ENCODE peak calls at places on chromosomes 6 and 20, in eight cellular contexts. W is stimulated activated CD4-positive, alpha-beta T cell treated with anti-CD3 and anti-CD28 coated beads, Interleukin-4, amount 100 ng/mL, for 4 hours; B is adrenal gland; F is caudate nucleus; J is effector memory CD8-positive, alpha-beta T cell; Z is M059J; N is activated CD4-positive, alpha-beta T cell treated with anti-CD3 and anti-CD28 coated beads, Interleukin-2, amount 50 U/mL, for 24 hours; Y is Daoy. K is an unnamed sample.

GRCh38 chr6:21769973-21770372 is 176.4 kb downstream of the SOX4 start:
- DNase-seq in F (no peak), J (no peak), N (no peak), B (no peak), Y (no peak), W (no peak), Z (peak), K (no peak)

GRCh38 chr6:33995046-33995872 is 150.6 kb downstream of the GRM4 start:
- DNase-seq in F (no peak), Y (no peak), Z (no peak), W (no peak), J (no peak), N (no peak), B (no peak), K (no peak)

GRCh38 chr6:42689371-42689770 is 33.0 kb downstream of the PRPH2 start:
- DNase-seq in B (no peak), N (no peak), Y (no peak), J (no peak), Z (no peak), W (no peak), F (no peak), K (no peak)

GRCh38 chr6:42960243-42961019 is at the start of gene GNMT:
- DNase-seq in B (peak), Y (peak), F (no peak), Z (peak), N (no peak), W (peak), J (no peak), K (peak)

GRCh38 chr6:121839891-121840290 is 404.4 kb downstream of the GJA1 start:
- DNase-seq in W (no peak), J (no peak), Y (no peak), B (no peak), Z (no peak), F (no peak), N (no peak), K (no peak)

GRCh38 chr6:106451419-106451818 is 90.9 kb downstream of the CRYBG1 start:
- DNase-seq in W (no peak), Z (no peak), N (no peak), B (no peak), Y (no peak), F (no peak), J (no peak), K (no peak)

GRCh38 chr20:45823949-45824835 is 2.9 kb downstream of the TNNC2 start:
- DNase-seq in B (peak), F (no peak), Z (no peak), W (peak), N (no peak), J (peak), Y (peak), K (peak)

GRCh38 chr6:101085327-101085726 is 204.2 kb upstream of the ASCC3 start:
- DNase-seq in Y (no peak), J (no peak), Z (peak), F (no peak), N (no peak), B (no peak), W (no peak), K (no peak)

GRCh38 chr20:18702736-18703135 is 110.8 kb upstream of the SCP2D1 start:
- DNase-seq in N (no peak), Y (no peak), Z (no peak), W (no peak), J (no peak), F (no peak), B (no peak), K (no peak)

GRCh38 chr20:47674686-47675085 is 110.6 kb downstream of the SULF2 start:
- DNase-seq in N (no peak), B (no peak), J (no peak), Z (no peak), F (no peak), Y (no peak), W (no peak), K (no peak)

GRCh38 chr6:166364480-166364879 is 18.3 kb downstream of the MPC1 start:
- DNase-seq in B (no peak), W (no peak), N (no peak), F (no peak), Y (no peak), J (no peak), Z (no peak), K (no peak)

GRCh38 chr6:147201885-147202515 is 2.2 kb upstream of the STXBP5 start:
- DNase-seq in Y (peak), N (no peak), F (no peak), Z (peak), J (no peak), B (peak), W (no peak), K (no peak)

GRCh38 chr6:14187408-14187807 is 69.8 kb downstream of the CD83 start:
- DNase-seq in J (no peak), Z (no peak), Y (no peak), F (no peak), W (no peak), B (no peak), N (no peak), K (no peak)

GRCh38 chr6:91221072-91221471 is 634.2 kb upstream of the MAP3K7 start:
- DNase-seq in F (no peak), N (no peak), Y (no peak), W (no peak), B (no peak), J (no peak), Z (no peak), K (no peak)

GRCh38 chr6:17816921-17817611 is 110.3 kb upstream of the NUP153 start:
- DNase-seq in W (no peak), Z (peak), N (no peak), B (no peak), F (no peak), J (no peak), Y (no peak), K (no peak)

GRCh38 chr6:49553353-49553752 is 2.9 kb downstream of the C6orf141 start:
- DNase-seq in Z (peak), J (no peak), Y (peak), B (no peak), F (no peak), W (no peak), N (no peak), K (no peak)

GRCh38 chr6:132669690-132670291 is 10.8 kb upstream of the TAAR1 start:
- DNase-seq in B (no peak), F (no peak), Z (peak), W (no peak), Y (peak), N (no peak), J (peak), K (peak)

GRCh38 chr20:59776626-59777320 is 156.7 kb downstream of the SYCP2 start:
- DNase-seq in N (no peak), F (no peak), Y (no peak), Z (no peak), J (no peak), W (no peak), B (peak), K (no peak)

GRCh38 chr20:62819494-62820174 is 2.8 kb downstream of the COL9A3 start:
- DNase-seq in W (no peak), J (no peak), F (no peak), B (no peak), Y (no peak), Z (peak), N (no peak), K (no peak)

GRCh38 chr6:39172377-39172757 is 56.9 kb downstream of the KCNK5 start:
- DNase-seq in Y (no peak), N (no peak), J (no peak), F (no peak), B (no peak), Z (no peak), W (no peak), K (no peak)

GRCh38 chr20:34798871-34799270 is 26.6 kb downstream of the NCOA6 start:
- DNase-seq in Y (no peak), N (no peak), Z (no peak), J (no peak), W (no peak), B (no peak), F (no peak), K (no peak)

GRCh38 chr6:170124150-170124549 is 166.7 kb downstream of the DLL1 start:
- DNase-seq in B (peak), Z (no peak), N (no peak), F (no peak), J (no peak), Y (no peak), W (no peak), K (no peak)

GRCh38 chr6:72386324-72386723 is 235.5 kb upstream of the KCNQ5 start:
- DNase-seq in Z (peak), W (no peak), J (no peak), N (no peak), Y (peak), B (no peak), F (no peak), K (no peak)

GRCh38 chr6:2216794-2217383 is 28.5 kb downstream of the GMDS start:
- DNase-seq in Z (no peak), B (no peak), J (no peak), W (no peak), Y (no peak), F (no peak), N (no peak), K (no peak)

GRCh38 chr20:25389381-25389857 is 1.2 kb downstream of the ABHD12 start:
- DNase-seq in J (no peak), Y (peak), B (no peak), Z (peak), N (no peak), F (no peak), W (no peak), K (no peak)

GRCh38 chr6:87351583-87351982 is 7.0 kb downstream of the C6orf163 start:
- DNase-seq in F (no peak), Y (no peak), N (no peak), J (no peak), W (no peak), Z (no peak), B (no peak), K (no peak)

GRCh38 chr6:75396005-75396800 is 97.4 kb downstream of the FILIP1 start:
- DNase-seq in Z (peak), B (no peak), N (no peak), F (no peak), W (no peak), Y (no peak), J (no peak), K (no peak)

GRCh38 chr20:38127920-38128528 is 37.0 kb downstream of the TGM2 start:
- DNase-seq in N (no peak), Z (no peak), W (no peak), Y (no peak), J (no peak), F (no peak), B (no peak), K (no peak)

GRCh38 chr6:2658788-2659187 is 91.9 kb downstream of the MYLK4 start:
- DNase-seq in B (no peak), J (no peak), W (no peak), N (no peak), F (no peak), Y (peak), Z (peak), K (no peak)